ENCODE peak calls at places on chromosomes 3 and 15, in five cellular contexts. Z is tibial nerve, G is ovary, D is kidney, B is K562. A is an unnamed sample. For H3K36me3, the result is how much of the 10 kb centered on the place peaks cover.

GRCh38 chr15:27855137-27855536 is 244.0 kb downstream of the OCA2 start:
- DNase-seq in D (no peak), B (no peak), Z (no peak), G (no peak), A (peak)

GRCh38 chr3:63067999-63068645 is 192.9 kb upstream of the CADPS start:
- DNase-seq in D (no peak), G (no peak), B (peak), Z (no peak), A (no peak)

GRCh38 chr3:73192036-73192738 is 130.7 kb downstream of the EBLN2 start:
- DNase-seq in G (no peak), D (no peak), Z (no peak), B (peak), A (no peak)

GRCh38 chr3:32839714-32840085 is 21.9 kb downstream of the TRIM71 start:
- DNase-seq in Z (no peak), G (no peak), B (no peak), D (no peak), A (no peak)

GRCh38 chr3:57876632-57877031 is 120.5 kb downstream of the SLMAP start:
- DNase-seq in D (no peak), G (no peak), B (no peak), Z (no peak), A (no peak)

GRCh38 chr3:42247576-42248027 is 18.4 kb downstream of the CCK start:
- DNase-seq in Z (no peak), G (no peak), B (peak), D (no peak), A (no peak)

GRCh38 chr3:50600841-50601591 is 10.6 kb downstream of the CISH start:
- DNase-seq in D (peak), Z (peak), B (peak), G (peak), A (peak)

GRCh38 chr15:59963322-59963721 is 40.8 kb upstream of the FOXB1 start:
- DNase-seq in D (no peak), B (no peak), Z (no peak), G (no peak), A (no peak)

GRCh38 chr3:30554317-30554690 is 52.1 kb upstream of the TGFBR2 start:
- DNase-seq in Z (no peak), D (no peak), G (no peak), B (no peak), A (no peak)

GRCh38 chr3:155001289-155002007 is 78.7 kb upstream of the MME start:
- DNase-seq in Z (no peak), B (no peak), D (no peak), G (no peak), A (no peak)

GRCh38 chr15:78429477-78429876 is 8.5 kb upstream of the IREB2 start:
- DNase-seq in G (no peak), D (no peak), B (no peak), Z (no peak), A (peak)

GRCh38 chr15:52799145-52799811 is 9.1 kb upstream of the ONECUT1 start:
- DNase-seq in Z (no peak), B (no peak), G (no peak), D (no peak), A (no peak)
- H3K4me3 ChIP-seq in Z (no peak), B (no peak), G (no peak), D (no peak), A (no peak)

DNA sequence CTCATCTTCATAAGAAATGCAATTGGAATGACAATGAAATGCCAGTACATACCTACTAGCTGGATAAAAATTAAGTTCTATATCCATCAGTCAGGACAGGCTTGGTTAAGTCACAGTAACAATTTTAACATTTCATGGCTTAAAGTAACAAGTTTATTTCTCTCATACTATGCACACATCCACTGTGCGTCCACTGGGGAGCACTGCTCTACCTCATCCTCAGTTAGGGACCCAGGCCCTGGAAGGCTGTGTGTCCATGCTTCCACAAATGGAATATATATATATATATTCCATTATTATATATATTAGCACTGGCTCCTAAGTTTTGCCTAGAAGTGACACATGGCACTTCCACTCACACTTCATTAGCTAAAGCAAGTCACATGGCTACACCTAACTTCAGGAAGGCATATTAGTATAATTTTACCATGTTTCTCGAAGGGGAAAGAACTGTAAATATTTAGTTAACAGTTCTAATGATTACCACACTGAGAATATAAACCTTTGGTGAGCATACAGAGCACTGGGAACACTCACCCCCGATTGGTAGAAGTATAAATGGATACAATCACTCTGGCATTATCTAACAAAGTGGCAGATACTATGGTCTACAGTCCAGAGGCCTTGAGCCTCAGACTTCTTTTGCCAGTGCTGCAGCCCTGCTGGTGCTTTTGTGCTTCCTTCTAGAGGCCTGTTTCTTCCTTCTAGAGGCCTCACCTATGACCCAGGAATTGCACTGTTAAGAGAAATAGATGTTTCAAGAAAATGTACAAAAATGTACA is 28.6 kb downstream of the AP3S2 start:
- DNase-seq in B (no peak), G (no peak), Z (no peak), D (no peak), A (no peak)
- H3K36me3 ChIP-seq in B (under half), G (under half), Z (under half), D (under half), A (half or more)

DNA sequence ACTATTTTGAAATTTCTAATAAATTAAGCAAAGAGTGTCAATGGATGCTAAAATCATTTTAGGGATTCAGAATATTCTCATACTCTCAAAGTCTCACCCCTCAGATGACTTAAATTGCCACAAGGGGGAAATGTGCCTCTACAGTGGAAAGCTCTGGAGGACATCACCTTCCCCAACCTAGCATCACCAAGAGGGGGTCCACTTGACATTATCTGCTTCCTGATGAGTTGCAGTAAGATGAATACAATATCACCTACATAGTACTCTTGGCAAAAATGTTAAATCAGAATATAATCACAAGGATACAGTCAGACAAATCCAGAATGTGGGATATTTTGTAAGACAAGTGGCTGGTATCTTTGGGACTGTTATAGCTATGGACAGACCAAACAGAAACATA is 290.1 kb downstream of the MFSD1 start:
- DNase-seq in B (no peak), D (no peak), G (no peak), Z (no peak), A (no peak)
- TF ChIP-seq CTCF in B (no peak), D (no peak), G (no peak), Z (no peak), A (peak)

DNA sequence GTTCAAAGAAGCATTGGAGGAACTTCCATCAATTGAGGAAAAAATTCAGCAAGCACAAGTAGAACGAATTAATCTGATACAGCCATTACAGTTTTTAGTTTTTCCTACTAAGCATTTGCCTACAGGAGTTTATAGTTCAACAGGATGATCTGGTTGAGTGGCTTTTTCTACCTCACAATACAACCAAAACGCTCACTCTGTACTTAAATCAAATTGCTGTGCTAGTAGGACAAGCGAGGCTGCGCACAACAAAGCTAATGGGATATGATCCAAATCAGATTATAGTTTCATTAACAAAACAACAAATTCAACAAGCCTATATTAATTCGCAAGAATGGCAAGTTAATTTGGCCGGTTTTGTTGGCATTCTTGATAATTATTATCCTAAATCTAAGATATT is 44.2 kb downstream of the ETFA start:
- DNase-seq in G (no peak), Z (no peak), B (no peak), D (no peak), A (no peak)
- H3K4me3 ChIP-seq in G (no peak), Z (no peak), B (no peak), D (no peak), A (no peak)

DNA sequence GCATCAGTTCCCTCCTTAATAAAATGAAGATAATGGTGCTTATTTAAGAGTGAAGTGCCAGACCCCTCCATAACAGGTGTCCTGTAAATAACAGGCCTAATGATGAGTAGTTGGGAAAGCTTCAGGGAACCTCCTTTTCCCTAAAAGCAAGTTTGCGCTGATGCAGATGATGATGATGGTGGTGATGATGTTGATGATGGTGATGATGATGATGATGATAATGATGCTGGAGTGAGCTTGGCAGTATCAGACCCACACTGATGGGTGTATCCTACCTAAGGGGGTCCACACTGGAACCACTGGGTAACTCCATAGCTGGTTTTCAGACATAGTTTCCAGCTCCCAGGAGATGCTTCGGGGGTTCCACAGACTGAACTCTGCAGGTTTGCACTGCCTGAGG is 24.4 kb downstream of the MTMR14 start:
- DNase-seq in D (no peak), B (no peak), G (no peak), Z (no peak), A (no peak)
- H3K36me3 ChIP-seq in D (half or more), B (half or more), G (under half), Z (under half), A (half or more)

GRCh38 chr3:65783117-65783516 is 255.6 kb downstream of the MAGI1 start:
- DNase-seq in G (no peak), Z (no peak), D (no peak), B (no peak), A (no peak)

GRCh38 chr3:65786891-65787290 is 251.8 kb downstream of the MAGI1 start:
- DNase-seq in Z (no peak), G (no peak), B (no peak), D (no peak), A (no peak)

GRCh38 chr3:65787827-65788226 is 250.9 kb downstream of the MAGI1 start:
- DNase-seq in G (no peak), B (no peak), Z (no peak), D (no peak), A (no peak)

GRCh38 chr3:65787340-65787739 is 251.4 kb downstream of the MAGI1 start:
- DNase-seq in Z (no peak), D (no peak), B (no peak), G (no peak), A (no peak)

DNA sequence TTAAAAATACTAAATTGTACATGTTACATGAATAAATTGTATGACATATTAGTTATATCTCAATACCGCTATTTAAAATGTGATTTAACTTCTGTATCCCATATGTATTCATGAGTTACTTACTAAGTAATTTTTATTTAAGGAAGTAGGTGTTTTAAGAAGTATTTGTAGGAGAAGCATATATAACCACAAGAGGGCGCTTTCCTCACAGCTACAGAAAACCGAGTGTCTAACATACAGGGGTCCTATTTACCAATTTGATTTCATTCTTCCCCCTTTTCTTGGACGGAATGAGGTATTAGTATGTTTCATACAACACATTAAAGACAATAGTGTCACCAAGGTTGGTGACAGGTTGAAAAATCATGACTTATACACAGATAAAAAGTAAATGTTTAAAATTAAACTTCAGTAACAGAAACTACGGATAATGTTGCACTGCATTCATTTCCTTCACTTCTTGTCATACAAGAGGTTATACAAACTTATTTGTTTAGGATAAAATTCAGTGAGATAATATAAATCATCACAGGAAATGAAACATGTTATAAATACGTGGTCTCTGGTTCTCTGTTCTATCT is 253.6 kb downstream of the MAGI1 start:
- DNase-seq in Z (no peak), G (no peak), B (peak), D (no peak), A (no peak)
- TF ChIP-seq CTCF in Z (peak), G (peak), B (peak), D (peak), A (peak)

A was measured in RWPE2.